ENCODE peak calls at places on chromosomes 12 and 14, in six cellular contexts. P, X, L, N, D and Y are unnamed samples.

GRCh38 chr14:29846339-29847129 is 81.1 kb downstream of the PRKD1 start:
- DNase-seq in N (no peak), P (no peak), L (no peak), D (no peak), X (peak; percentile 49), Y (no peak)

GRCh38 chr12:124369055-124369900 is 74.4 kb downstream of the RFLNA start:
- DNase-seq in X (no peak), P (no peak), N (no peak), D (peak; percentile 96), L (peak; percentile 93), Y (peak; percentile 93)

GRCh38 chr12:1799882-1800645 is 20.3 kb upstream of the LRTM2 start:
- DNase-seq in X (no peak), N (no peak), P (no peak), L (no peak), D (peak; percentile 73), Y (no peak)

GRCh38 chr14:63045234-63045611 is at the start of gene KCNH5:
- DNase-seq in P (peak; percentile 76), N (no peak), D (peak; percentile 75), L (no peak), X (peak; percentile 81), Y (no peak)

GRCh38 chr12:51863921-51864700 is 15.6 kb upstream of the FIGNL2 start:
- DNase-seq in N (no peak), L (no peak), X (no peak), P (peak; percentile 88), D (peak; percentile 77), Y (no peak)

GRCh38 chr14:55505846-55506245 is 65.4 kb upstream of the TBPL2 start:
- DNase-seq in L (no peak), X (peak; percentile 41), N (no peak), D (no peak), P (no peak), Y (no peak)

GRCh38 chr12:99131761-99132199 is 486.7 kb downstream of the APAF1 start:
- DNase-seq in L (no peak), P (peak; percentile 75), X (no peak), N (peak; percentile 5), D (no peak), Y (no peak)

GRCh38 chr14:105411017-105411941 is 8.3 kb upstream of the MTA1 start:
- DNase-seq in X (peak; percentile 56), N (no peak), L (no peak), D (no peak), P (peak; percentile 14), Y (no peak)

GRCh38 chr14:95462491-95462890 is 54.0 kb downstream of the SYNE3 start:
- DNase-seq in N (no peak), L (no peak), X (no peak), D (no peak), P (no peak), Y (no peak)

GRCh38 chr14:70894868-70895267 is 12.4 kb upstream of the PCNX1 start:
- DNase-seq in L (no peak), P (no peak), X (no peak), D (no peak), N (no peak), Y (no peak)

GRCh38 chr14:54566152-54566409 is 847 bp upstream of the SAMD4A start:
- DNase-seq in L (no peak), N (no peak), P (no peak), X (no peak), D (no peak), Y (no peak)

GRCh38 chr12:54125950-54126695 is 62.7 kb downstream of the SMUG1 start:
- DNase-seq in L (peak; percentile 10), N (no peak), P (peak; percentile 40), D (peak; percentile 84), X (no peak), Y (no peak)